ENCODE peak calls at places on chromosomes 16 and 17, in eight cellular contexts. One of them, this sample, is unnamed.

GRCh38 chr16:53209489-53209888 is 154.7 kb downstream of the CHD9 start:
- DNase-seq in stomach: no peak
- DNase-seq in breast epithelium: no peak
- DNase-seq in A549: no peak
- DNase-seq in IMR-90: no peak
- DNase-seq in lower leg skin: no peak
- DNase-seq in HCT116: no peak
- DNase-seq in adrenal gland: no peak
- DNase-seq in this sample: no peak

GRCh38 chr17:7109461-7110322 is 4.9 kb downstream of the ASGR2 start:
- DNase-seq in stomach: no peak
- DNase-seq in breast epithelium: no peak
- DNase-seq in A549: no peak
- DNase-seq in IMR-90: no peak
- DNase-seq in lower leg skin: peak
- DNase-seq in HCT116: no peak
- DNase-seq in adrenal gland: no peak
- DNase-seq in this sample: no peak

GRCh38 chr17:38671939-38672720 is 2.6 kb downstream of the EPOP start:
- DNase-seq in stomach: no peak
- DNase-seq in breast epithelium: no peak
- DNase-seq in A549: no peak
- DNase-seq in IMR-90: no peak
- DNase-seq in lower leg skin: no peak
- DNase-seq in HCT116: no peak
- DNase-seq in adrenal gland: no peak
- DNase-seq in this sample: no peak

GRCh38 chr16:63527404-63527803 is 1491.2 kb upstream of the CDH8 start:
- DNase-seq in stomach: no peak
- DNase-seq in breast epithelium: no peak
- DNase-seq in A549: no peak
- DNase-seq in IMR-90: no peak
- DNase-seq in lower leg skin: no peak
- DNase-seq in HCT116: no peak
- DNase-seq in adrenal gland: no peak
- DNase-seq in this sample: no peak

GRCh38 chr17:77365584-77366186 is 224.9 kb downstream of the SEC14L1 start:
- DNase-seq in stomach: peak
- DNase-seq in breast epithelium: peak
- DNase-seq in A549: peak
- DNase-seq in IMR-90: peak
- DNase-seq in lower leg skin: no peak
- DNase-seq in HCT116: peak
- DNase-seq in adrenal gland: peak
- DNase-seq in this sample: peak

GRCh38 chr16:77739493-77739892 is 17.2 kb downstream of the NUDT7 start:
- DNase-seq in stomach: no peak
- DNase-seq in breast epithelium: no peak
- DNase-seq in A549: no peak
- DNase-seq in IMR-90: peak
- DNase-seq in lower leg skin: no peak
- DNase-seq in HCT116: no peak
- DNase-seq in adrenal gland: no peak
- DNase-seq in this sample: no peak

GRCh38 chr17:27929990-27930389 is 36.8 kb upstream of the LYRM9 start:
- DNase-seq in stomach: no peak
- DNase-seq in breast epithelium: no peak
- DNase-seq in A549: peak
- DNase-seq in IMR-90: peak
- DNase-seq in lower leg skin: no peak
- DNase-seq in HCT116: no peak
- DNase-seq in adrenal gland: no peak
- DNase-seq in this sample: no peak

GRCh38 chr17:50493744-50494143 is 14.5 kb upstream of the MYCBPAP start:
- DNase-seq in stomach: no peak
- DNase-seq in breast epithelium: no peak
- DNase-seq in A549: no peak
- DNase-seq in IMR-90: no peak
- DNase-seq in lower leg skin: no peak
- DNase-seq in HCT116: no peak
- DNase-seq in adrenal gland: no peak
- DNase-seq in this sample: no peak

GRCh38 chr16:66030036-66030435 is 336.5 kb upstream of the CDH5 start:
- DNase-seq in stomach: no peak
- DNase-seq in breast epithelium: no peak
- DNase-seq in A549: no peak
- DNase-seq in IMR-90: peak
- DNase-seq in lower leg skin: no peak
- DNase-seq in HCT116: no peak
- DNase-seq in adrenal gland: peak
- DNase-seq in this sample: no peak

GRCh38 chr16:70430667-70431536 is 8.0 kb downstream of the ST3GAL2 start:
- DNase-seq in stomach: no peak
- DNase-seq in breast epithelium: no peak
- DNase-seq in A549: no peak
- DNase-seq in IMR-90: peak
- DNase-seq in lower leg skin: no peak
- DNase-seq in HCT116: no peak
- DNase-seq in adrenal gland: peak
- DNase-seq in this sample: no peak

GRCh38 chr17:73697872-73698271 is 53.6 kb upstream of the SDK2 start:
- DNase-seq in stomach: no peak
- DNase-seq in breast epithelium: no peak
- DNase-seq in A549: no peak
- DNase-seq in IMR-90: no peak
- DNase-seq in lower leg skin: peak
- DNase-seq in HCT116: no peak
- DNase-seq in adrenal gland: no peak
- DNase-seq in this sample: peak

GRCh38 chr17:4973431-4973830 is 5.8 kb upstream of the SPAG7 start:
- DNase-seq in stomach: no peak
- DNase-seq in breast epithelium: no peak
- DNase-seq in A549: no peak
- DNase-seq in IMR-90: no peak
- DNase-seq in lower leg skin: no peak
- DNase-seq in HCT116: no peak
- DNase-seq in adrenal gland: no peak
- DNase-seq in this sample: no peak

GRCh38 chr16:10362077-10362863 is 23.6 kb upstream of the ATF7IP2 start:
- DNase-seq in stomach: no peak
- DNase-seq in breast epithelium: no peak
- DNase-seq in A549: no peak
- DNase-seq in IMR-90: no peak
- DNase-seq in lower leg skin: peak
- DNase-seq in HCT116: no peak
- DNase-seq in adrenal gland: no peak
- DNase-seq in this sample: no peak

GRCh38 chr16:66426112-66427035 is 721 bp upstream of the BEAN1 start:
- DNase-seq in stomach: no peak
- DNase-seq in breast epithelium: no peak
- DNase-seq in A549: no peak
- DNase-seq in IMR-90: no peak
- DNase-seq in lower leg skin: peak
- DNase-seq in HCT116: no peak
- DNase-seq in adrenal gland: peak
- DNase-seq in this sample: no peak

GRCh38 chr17:55723488-55723848 is 804 bp upstream of the TMEM100 start:
- DNase-seq in stomach: no peak
- DNase-seq in breast epithelium: no peak
- DNase-seq in A549: no peak
- DNase-seq in IMR-90: no peak
- DNase-seq in lower leg skin: no peak
- DNase-seq in HCT116: no peak
- DNase-seq in adrenal gland: no peak
- DNase-seq in this sample: no peak

GRCh38 chr17:74374786-74375185 is 7.5 kb downstream of the GPR142 start:
- DNase-seq in stomach: no peak
- DNase-seq in breast epithelium: no peak
- DNase-seq in A549: no peak
- DNase-seq in IMR-90: no peak
- DNase-seq in lower leg skin: no peak
- DNase-seq in HCT116: no peak
- DNase-seq in adrenal gland: no peak
- DNase-seq in this sample: no peak

GRCh38 chr17:79850571-79851460 is 11.6 kb upstream of the CBX4 start:
- DNase-seq in stomach: no peak
- DNase-seq in breast epithelium: no peak
- DNase-seq in A549: peak
- DNase-seq in IMR-90: peak
- DNase-seq in lower leg skin: no peak
- DNase-seq in HCT116: peak
- DNase-seq in adrenal gland: no peak
- DNase-seq in this sample: no peak

GRCh38 chr17:76353004-76353598 is 615 bp downstream of the PRPSAP1 start:
- DNase-seq in stomach: peak
- DNase-seq in breast epithelium: no peak
- DNase-seq in A549: no peak
- DNase-seq in IMR-90: no peak
- DNase-seq in lower leg skin: no peak
- DNase-seq in HCT116: no peak
- DNase-seq in adrenal gland: peak
- DNase-seq in this sample: peak

GRCh38 chr16:67241008-67241900 is 6.0 kb downstream of the FHOD1 start:
- DNase-seq in stomach: peak
- DNase-seq in breast epithelium: peak
- DNase-seq in A549: peak
- DNase-seq in IMR-90: peak
- DNase-seq in lower leg skin: no peak
- DNase-seq in HCT116: no peak
- DNase-seq in adrenal gland: peak
- DNase-seq in this sample: peak

GRCh38 chr17:33716937-33717336 is 423.8 kb upstream of the ASIC2 start:
- DNase-seq in stomach: no peak
- DNase-seq in breast epithelium: no peak
- DNase-seq in A549: no peak
- DNase-seq in IMR-90: no peak
- DNase-seq in lower leg skin: no peak
- DNase-seq in HCT116: no peak
- DNase-seq in adrenal gland: no peak
- DNase-seq in this sample: no peak
- TF ChIP-seq POLR2A in stomach: no peak
- TF ChIP-seq POLR2A in breast epithelium: no peak
- TF ChIP-seq POLR2A in A549: no peak
- TF ChIP-seq POLR2A in IMR-90: no peak
- TF ChIP-seq POLR2A in lower leg skin: no peak
- TF ChIP-seq POLR2A in HCT116: no peak
- TF ChIP-seq POLR2A in adrenal gland: no peak
- TF ChIP-seq POLR2A in this sample: no peak

GRCh38 chr16:25257956-25258855 is 561 bp upstream of the ZKSCAN2 start:
- DNase-seq in stomach: peak
- DNase-seq in breast epithelium: peak
- DNase-seq in A549: peak
- DNase-seq in IMR-90: peak
- DNase-seq in lower leg skin: peak
- DNase-seq in HCT116: peak
- DNase-seq in adrenal gland: peak
- DNase-seq in this sample: peak
- TF ChIP-seq POLR2A in stomach: no peak
- TF ChIP-seq POLR2A in breast epithelium: no peak
- TF ChIP-seq POLR2A in A549: peak
- TF ChIP-seq POLR2A in IMR-90: no peak
- TF ChIP-seq POLR2A in lower leg skin: no peak
- TF ChIP-seq POLR2A in HCT116: peak
- TF ChIP-seq POLR2A in adrenal gland: peak
- TF ChIP-seq POLR2A in this sample: peak

DNA sequence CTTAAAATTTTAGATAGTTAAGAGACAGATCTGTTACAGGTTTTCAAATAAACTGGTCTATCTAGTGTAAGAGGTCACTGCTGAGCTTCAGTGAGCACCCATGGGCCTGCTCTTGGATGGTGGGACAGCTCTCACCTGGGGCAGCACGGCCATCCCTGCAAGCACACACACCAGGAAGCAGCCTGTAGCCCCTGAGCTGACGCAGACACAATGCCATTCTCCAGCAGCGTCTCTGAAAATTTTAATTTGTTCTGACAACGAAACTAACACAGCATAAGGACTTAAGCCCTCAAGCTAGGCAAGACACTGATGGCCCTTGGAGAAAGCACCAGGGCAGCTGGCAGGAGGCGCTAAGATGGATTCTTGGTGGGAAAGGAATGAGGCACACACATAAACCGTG is 2.7 kb upstream of the LIMD2 start:
- DNase-seq in stomach: no peak
- DNase-seq in breast epithelium: no peak
- DNase-seq in A549: no peak
- DNase-seq in IMR-90: no peak
- DNase-seq in lower leg skin: no peak
- DNase-seq in HCT116: no peak
- DNase-seq in adrenal gland: no peak
- DNase-seq in this sample: no peak
- TF ChIP-seq POLR2A in stomach: no peak
- TF ChIP-seq POLR2A in breast epithelium: no peak
- TF ChIP-seq POLR2A in A549: no peak
- TF ChIP-seq POLR2A in IMR-90: no peak
- TF ChIP-seq POLR2A in lower leg skin: no peak
- TF ChIP-seq POLR2A in HCT116: no peak
- TF ChIP-seq POLR2A in adrenal gland: no peak
- TF ChIP-seq POLR2A in this sample: no peak

GRCh38 chr16:1981972-1982574 is 804 bp upstream of the NOXO1 start:
- DNase-seq in stomach: no peak
- DNase-seq in breast epithelium: no peak
- DNase-seq in A549: no peak
- DNase-seq in IMR-90: no peak
- DNase-seq in lower leg skin: no peak
- DNase-seq in HCT116: no peak
- DNase-seq in adrenal gland: no peak
- DNase-seq in this sample: peak
- TF ChIP-seq POLR2A in stomach: no peak
- TF ChIP-seq POLR2A in breast epithelium: no peak
- TF ChIP-seq POLR2A in A549: no peak
- TF ChIP-seq POLR2A in IMR-90: no peak
- TF ChIP-seq POLR2A in lower leg skin: no peak
- TF ChIP-seq POLR2A in HCT116: no peak
- TF ChIP-seq POLR2A in adrenal gland: no peak
- TF ChIP-seq POLR2A in this sample: no peak

DNA sequence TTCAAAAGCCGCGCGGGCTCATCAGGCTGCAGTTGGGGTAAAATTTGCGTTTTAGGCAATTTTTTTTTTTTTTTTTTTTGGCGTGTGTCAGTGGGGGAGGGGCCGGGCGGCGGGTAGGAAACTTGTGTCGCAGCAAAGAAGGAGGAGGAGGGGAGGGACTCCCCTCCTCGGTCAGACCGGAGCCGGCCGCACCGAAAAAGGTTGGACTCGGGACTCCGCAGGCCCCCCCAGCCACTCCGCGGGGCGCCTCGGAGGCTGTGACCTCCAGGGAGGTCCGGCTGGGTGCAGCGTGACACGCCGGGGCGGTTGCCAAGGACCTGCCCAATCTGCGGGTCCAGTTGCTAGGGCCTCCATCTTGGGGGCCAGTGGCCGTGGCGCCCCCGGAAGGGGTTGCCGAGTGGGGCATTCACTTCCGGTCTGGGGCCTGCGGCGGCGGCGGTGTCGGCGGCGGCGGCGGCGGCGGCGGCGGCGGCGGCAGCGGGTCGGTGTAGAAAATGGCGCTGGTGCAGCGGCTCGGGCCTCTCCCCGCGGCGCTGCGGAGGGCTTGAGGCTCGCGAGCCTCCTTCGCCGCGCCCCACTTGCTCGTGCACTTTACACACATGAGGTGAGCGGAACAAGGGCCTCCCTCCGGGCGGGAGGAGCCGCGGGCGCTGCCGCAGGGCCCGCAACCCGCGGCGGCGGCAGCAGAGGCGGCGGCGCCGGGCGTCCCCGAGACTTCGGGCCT is at the start of gene TNRC6A:
- DNase-seq in stomach: peak
- DNase-seq in breast epithelium: peak
- DNase-seq in A549: peak
- DNase-seq in IMR-90: peak
- DNase-seq in lower leg skin: peak
- DNase-seq in HCT116: peak
- DNase-seq in adrenal gland: peak
- DNase-seq in this sample: peak
- TF ChIP-seq POLR2A in stomach: no peak
- TF ChIP-seq POLR2A in breast epithelium: peak
- TF ChIP-seq POLR2A in A549: peak
- TF ChIP-seq POLR2A in IMR-90: peak
- TF ChIP-seq POLR2A in lower leg skin: no peak
- TF ChIP-seq POLR2A in HCT116: no peak
- TF ChIP-seq POLR2A in adrenal gland: peak
- TF ChIP-seq POLR2A in this sample: peak